ENCODE peak calls at places on chromosome 3, in ten cellular contexts. O, E, M, H, S, U, P, I, R and W are unnamed samples.

GRCh38 chr3:11995061-11995460 is 9.1 kb upstream of the SYN2 start:
- DNase-seq in U (no peak), M (no peak), O (no peak), E (no peak), S (no peak), R (no peak), H (no peak), I (no peak), P (no peak), W (no peak)

GRCh38 chr3:89098964-89099585 is 8.3 kb upstream of the EPHA3 start:
- DNase-seq in S (peak), H (no peak), U (peak), E (peak), P (peak), I (no peak), O (peak), R (peak), M (no peak), W (no peak)

GRCh38 chr3:107965141-107965540 is 125.7 kb downstream of the CD47 start:
- DNase-seq in O (no peak), M (no peak), S (no peak), R (no peak), E (no peak), H (no peak), P (no peak), U (no peak), I (no peak), W (no peak)

GRCh38 chr3:166582231-166582630 is 745.0 kb upstream of the BCHE start:
- DNase-seq in S (no peak), E (no peak), O (no peak), P (no peak), U (no peak), M (no peak), R (no peak), H (no peak), I (no peak), W (no peak)

GRCh38 chr3:46114324-46114988 is 87.2 kb upstream of the XCR1 start:
- DNase-seq in M (no peak), H (no peak), O (peak), I (no peak), R (peak), S (peak), P (no peak), U (no peak), E (peak), W (no peak)

GRCh38 chr3:173599673-173600072 is 202.1 kb downstream of the NLGN1 start:
- DNase-seq in M (no peak), I (no peak), O (no peak), S (no peak), U (no peak), P (no peak), H (no peak), E (no peak), R (no peak), W (no peak)

GRCh38 chr3:156553705-156554356 is 1.1 kb downstream of the SSR3 start:
- DNase-seq in P (no peak), R (peak), I (no peak), E (no peak), O (peak), U (no peak), S (peak), H (no peak), M (no peak), W (no peak)

GRCh38 chr3:77149382-77149781 is 109.5 kb downstream of the ROBO2 start:
- DNase-seq in H (no peak), M (no peak), E (no peak), S (no peak), O (no peak), U (no peak), P (no peak), R (no peak), I (no peak), W (no peak)